ENCODE peak calls at places on chromosomes 13 and 19, in seven cellular contexts. W is H1, T is mesendoderm, Y is neuronal stem cell, G is H9, U is IMR-90, N is mesenchymal stem cell. K is an unnamed sample.

GRCh38 chr19:21568816-21569496 is 63.6 kb downstream of the ZNF429 start:
- DNase-seq in T (no peak), G (no peak), N (no peak), W (no peak), Y (no peak), U (peak), K (peak)

GRCh38 chr19:6868341-6868740 is 19.0 kb upstream of the ADGRE1 start:
- DNase-seq in Y (no peak), N (no peak), G (no peak), T (no peak), U (no peak), W (no peak), K (no peak)

GRCh38 chr13:26695360-26695705 is 65.3 kb downstream of the GPR12 start:
- DNase-seq in Y (no peak), W (no peak), N (no peak), T (no peak), U (no peak), G (no peak), K (no peak)

GRCh38 chr13:99528547-99528946 is 27.3 kb downstream of the TM9SF2 start:
- DNase-seq in G (no peak), U (no peak), W (no peak), N (no peak), T (no peak), Y (no peak), K (no peak)

GRCh38 chr19:17406039-17406886 is 833 bp upstream of the BST2 start:
- DNase-seq in Y (no peak), N (peak), T (no peak), W (no peak), G (peak), U (no peak), K (no peak)

GRCh38 chr19:5627395-5627904 is 4.6 kb downstream of the SAFB start:
- DNase-seq in W (no peak), N (peak), U (peak), T (peak), G (peak), Y (no peak), K (no peak)

GRCh38 chr13:46964789-46965527 is 68.1 kb upstream of the HTR2A start:
- DNase-seq in W (no peak), N (peak), U (peak), T (no peak), Y (no peak), G (no peak), K (no peak)

GRCh38 chr19:6887326-6887725 is at the start of gene ADGRE1:
- DNase-seq in T (no peak), U (no peak), N (no peak), W (no peak), G (no peak), Y (no peak), K (no peak)

GRCh38 chr19:1568320-1569019 is at the start of gene MEX3D:
- DNase-seq in T (peak), U (peak), N (peak), W (peak), G (peak), Y (peak), K (peak)

GRCh38 chr13:102773441-102774209 is at the start of gene TEX30:
- DNase-seq in Y (peak), T (peak), W (peak), G (peak), N (peak), U (peak), K (peak)

GRCh38 chr19:28508666-28509065 is 704.3 kb downstream of the UQCRFS1 start:
- DNase-seq in N (no peak), U (no peak), Y (no peak), T (no peak), G (no peak), W (peak), K (no peak)

GRCh38 chr13:18964942-18965341 is 216.7 kb downstream of the TUBA3C start:
- DNase-seq in G (no peak), W (no peak), T (no peak), U (no peak), Y (no peak), N (no peak), K (no peak)

GRCh38 chr19:14722127-14722526 is 32.3 kb downstream of the ZNF333 start:
- DNase-seq in T (no peak), U (no peak), Y (no peak), W (no peak), G (no peak), N (no peak), K (no peak)

GRCh38 chr13:111904701-111905608 is 162.0 kb upstream of the SOX1 start:
- DNase-seq in U (no peak), T (no peak), Y (no peak), W (peak), G (peak), N (no peak), K (no peak)

GRCh38 chr13:97439196-97439595 is 5.2 kb downstream of the RAP2A start:
- DNase-seq in T (peak), N (no peak), W (no peak), G (no peak), U (no peak), Y (no peak), K (no peak)

GRCh38 chr13:29958476-29958875 is 108.1 kb upstream of the UBL3 start:
- DNase-seq in Y (no peak), G (no peak), T (no peak), N (no peak), W (no peak), U (no peak), K (no peak)

GRCh38 chr13:74066937-74067336 is 67.3 kb downstream of the KLF12 start:
- DNase-seq in U (peak), N (no peak), Y (no peak), G (no peak), T (no peak), W (no peak), K (no peak)

GRCh38 chr13:52921194-52921593 is 72.8 kb upstream of the PCDH8 start:
- DNase-seq in W (no peak), Y (no peak), U (no peak), N (no peak), G (no peak), T (no peak), K (peak)

GRCh38 chr13:101267656-101268055 is 148.7 kb downstream of the NALCN start:
- DNase-seq in Y (no peak), G (no peak), N (no peak), U (no peak), W (no peak), T (no peak), K (no peak)
- H3K4ac ChIP-seq in Y (no peak), G (no peak), N (no peak), U (no peak), W (no peak), T (no peak), K (no peak)

DNA sequence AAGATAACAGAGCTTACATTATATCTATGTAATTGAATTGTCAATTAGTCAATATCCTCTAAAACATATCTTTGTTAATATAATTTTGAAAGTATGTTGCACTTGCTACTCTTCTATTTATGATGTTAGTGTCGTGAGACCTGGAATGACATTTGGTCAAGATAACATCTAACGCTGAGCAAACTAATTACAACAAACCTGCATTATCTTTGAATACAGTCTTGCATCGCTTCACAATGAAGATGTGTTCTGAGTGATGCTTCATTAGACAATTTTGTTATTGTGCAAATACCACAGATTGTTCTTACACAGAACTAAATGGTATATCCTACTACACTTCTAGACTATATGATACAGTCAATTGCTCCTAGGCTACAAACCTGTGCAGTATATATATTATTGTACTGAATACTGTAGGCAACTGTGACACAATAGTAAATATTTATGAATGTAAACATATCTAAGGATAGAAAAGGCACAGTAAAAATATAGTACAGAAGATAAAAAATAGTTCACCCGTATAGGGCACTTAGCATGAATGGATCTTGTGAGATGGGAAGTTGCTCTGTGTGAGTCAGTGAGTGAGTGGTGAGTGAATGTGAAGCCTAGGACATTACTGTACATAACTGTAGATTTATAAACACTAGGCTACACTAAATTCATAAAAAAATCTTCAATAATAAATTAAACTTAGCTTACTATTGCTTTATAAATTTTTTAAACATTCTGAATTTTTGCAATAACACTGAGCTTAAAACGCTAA is 1773.8 kb downstream of the PCDH9 start:
- DNase-seq in W (no peak), N (no peak), G (no peak), Y (no peak), U (peak), T (no peak), K (no peak)
- H3K18ac ChIP-seq in W (no peak), N (no peak), G (no peak), Y (no peak), U (no peak), T (no peak), K (no peak)

GRCh38 chr19:30556230-30556711 is 184.1 kb downstream of the ZNF536 start:
- DNase-seq in U (no peak), G (peak), N (no peak), W (no peak), Y (no peak), T (peak), K (no peak)

GRCh38 chr19:30557212-30557611 is 185.0 kb downstream of the ZNF536 start:
- DNase-seq in Y (no peak), T (no peak), G (no peak), U (no peak), W (no peak), N (no peak), K (no peak)

GRCh38 chr19:30557927-30558557 is 185.9 kb downstream of the ZNF536 start:
- DNase-seq in W (no peak), U (no peak), N (no peak), T (peak), Y (peak), G (no peak), K (no peak)

GRCh38 chr19:30555075-30555787 is 183.0 kb downstream of the ZNF536 start:
- DNase-seq in T (peak), U (no peak), Y (no peak), N (no peak), G (no peak), W (no peak), K (no peak)

GRCh38 chr19:30555788-30556110 is 183.6 kb downstream of the ZNF536 start:
- DNase-seq in W (no peak), Y (no peak), U (no peak), N (no peak), G (no peak), T (no peak), K (no peak)
- H3K4ac ChIP-seq in W (no peak), Y (no peak), U (no peak), N (no peak), G (no peak), T (no peak), K (no peak)

GRCh38 chr13:39461685-39462266 is 141.2 kb downstream of the LHFPL6 start:
- DNase-seq in Y (no peak), U (peak), T (peak), W (no peak), G (no peak), N (no peak), K (peak)

GRCh38 chr13:39468306-39468705 is 134.7 kb downstream of the LHFPL6 start:
- DNase-seq in U (no peak), W (no peak), G (no peak), Y (no peak), N (no peak), T (no peak), K (no peak)

GRCh38 chr13:39462456-39462855 is 140.5 kb downstream of the LHFPL6 start:
- DNase-seq in T (peak), G (no peak), Y (no peak), W (no peak), N (peak), U (no peak), K (peak)

GRCh38 chr13:39463611-39464010 is 139.4 kb downstream of the LHFPL6 start:
- DNase-seq in N (no peak), T (no peak), W (no peak), Y (no peak), G (no peak), U (no peak), K (no peak)

DNA sequence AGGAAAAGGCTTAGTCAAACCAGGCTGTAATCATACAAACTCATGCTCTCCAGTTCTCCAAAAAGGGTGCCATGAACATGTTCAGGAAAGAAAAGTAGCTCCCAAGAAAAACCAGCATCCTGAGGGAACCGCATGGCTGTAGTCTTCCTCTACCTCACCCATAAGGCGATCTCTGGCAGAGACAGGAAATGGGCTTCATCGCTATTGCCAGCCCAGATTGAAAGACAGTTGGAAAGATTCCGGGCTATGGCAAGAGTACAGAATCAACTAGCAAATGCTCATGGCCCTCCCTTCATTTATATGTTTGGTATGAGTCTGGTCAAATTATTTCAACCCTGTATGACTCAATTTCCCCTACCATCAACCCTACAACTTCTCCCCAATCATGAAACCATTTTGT is 140.1 kb downstream of the LHFPL6 start:
- DNase-seq in W (no peak), Y (no peak), N (no peak), T (no peak), U (no peak), G (no peak), K (no peak)
- H3K18ac ChIP-seq in W (peak), Y (no peak), N (peak), T (no peak), U (peak), G (no peak), K (peak)

DNA sequence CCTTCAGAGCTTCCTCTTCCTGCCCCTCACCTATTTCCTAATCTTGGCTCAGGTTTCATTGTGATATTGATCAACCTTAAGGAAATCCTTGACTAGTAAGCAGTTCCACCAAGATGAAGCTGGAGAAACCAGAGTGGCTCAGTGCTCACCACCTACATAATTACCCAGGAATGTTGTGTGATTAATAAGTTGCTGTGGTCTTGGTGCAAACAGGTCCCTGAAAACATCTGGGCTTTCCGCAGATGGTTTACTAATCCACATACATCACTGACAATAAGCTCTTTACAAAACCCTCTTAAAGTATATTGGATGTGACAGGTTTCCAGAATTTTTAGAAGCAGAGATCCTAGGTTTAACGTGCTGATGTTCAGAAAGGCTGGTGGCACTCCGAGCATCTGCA is 8.6 kb upstream of the SERP2 start:
- DNase-seq in W (no peak), U (peak), N (peak), G (no peak), Y (no peak), T (peak), K (no peak)
- H3K4ac ChIP-seq in W (no peak), U (no peak), N (no peak), G (no peak), Y (no peak), T (no peak), K (no peak)

DNA sequence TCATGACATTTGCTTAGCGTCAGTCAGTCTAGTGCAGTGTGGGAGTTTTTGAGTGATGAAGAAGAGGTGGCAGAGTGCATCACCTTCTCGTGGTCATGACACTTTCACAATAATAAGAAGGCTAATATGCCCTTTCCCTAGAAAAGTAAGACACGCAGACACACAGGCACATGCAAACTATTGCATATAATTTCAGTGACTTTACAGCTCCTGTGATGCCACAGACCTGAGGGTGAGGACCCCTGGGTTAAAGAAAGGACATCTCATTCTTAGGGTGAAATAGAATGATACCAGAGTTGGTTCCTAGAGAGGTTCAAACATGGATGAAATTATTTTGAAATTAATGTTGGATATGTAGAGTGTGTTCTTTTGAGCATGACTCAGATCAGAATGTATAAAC is 300.3 kb downstream of the GPC5 start:
- DNase-seq in T (no peak), N (no peak), U (no peak), G (no peak), W (no peak), Y (no peak), K (no peak)
- H3K18ac ChIP-seq in T (no peak), N (no peak), U (no peak), G (no peak), W (no peak), Y (no peak), K (no peak)

DNA sequence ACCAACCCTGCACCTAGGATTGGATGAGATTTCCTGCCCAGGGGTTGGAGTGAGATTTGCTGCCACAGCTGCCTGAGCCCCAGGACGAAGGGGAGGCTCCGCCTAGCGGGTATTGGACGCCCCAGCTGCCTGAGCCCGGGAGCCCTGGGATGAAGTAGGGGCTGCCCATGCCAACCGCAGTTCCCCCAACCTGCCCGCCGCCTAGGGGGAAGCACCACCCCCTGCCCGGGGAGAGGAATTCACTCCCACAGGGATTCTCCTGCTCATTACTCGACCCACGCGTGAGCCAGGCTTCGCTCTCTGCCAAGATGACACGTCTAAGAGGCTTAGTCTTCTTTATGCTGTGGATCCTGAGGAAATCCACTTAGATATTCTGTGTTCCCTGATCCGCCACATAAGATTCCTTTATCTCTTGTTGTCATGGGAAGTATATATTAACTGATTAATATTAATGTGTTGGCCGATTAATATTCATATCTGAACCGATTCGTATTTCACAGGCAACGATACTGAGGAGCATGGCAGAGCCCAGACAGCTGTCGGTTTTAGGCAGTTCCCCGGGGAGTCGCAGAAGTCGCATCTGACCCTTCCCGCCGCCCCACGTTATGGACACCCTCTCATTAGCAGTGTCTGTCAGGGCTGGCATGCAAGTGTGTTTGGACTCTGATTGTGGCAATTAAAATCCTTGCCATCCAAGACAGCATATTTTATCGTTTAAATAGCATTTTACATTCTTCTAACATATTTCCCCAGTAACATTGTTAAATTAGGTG is 44.5 kb upstream of the KCTD15 start:
- DNase-seq in U (no peak), W (no peak), Y (no peak), G (no peak), T (no peak), N (no peak), K (no peak)
- H3K4ac ChIP-seq in U (no peak), W (no peak), Y (no peak), G (no peak), T (no peak), N (no peak), K (no peak)

GRCh38 chr13:110637747-110638146 is 22.4 kb downstream of the NAXD start:
- DNase-seq in G (no peak), Y (no peak), W (no peak), T (no peak), N (no peak), U (no peak), K (no peak)

GRCh38 chr13:110636701-110637201 is 21.4 kb downstream of the NAXD start:
- DNase-seq in N (no peak), T (no peak), U (no peak), Y (no peak), W (no peak), G (no peak), K (no peak)

GRCh38 chr13:110636053-110636475 is 20.7 kb downstream of the NAXD start:
- DNase-seq in Y (no peak), T (no peak), N (no peak), W (no peak), U (no peak), G (no peak), K (no peak)

GRCh38 chr13:110638253-110638652 is 22.9 kb downstream of the NAXD start:
- DNase-seq in N (no peak), T (no peak), G (no peak), U (no peak), Y (no peak), W (no peak), K (no peak)

DNA sequence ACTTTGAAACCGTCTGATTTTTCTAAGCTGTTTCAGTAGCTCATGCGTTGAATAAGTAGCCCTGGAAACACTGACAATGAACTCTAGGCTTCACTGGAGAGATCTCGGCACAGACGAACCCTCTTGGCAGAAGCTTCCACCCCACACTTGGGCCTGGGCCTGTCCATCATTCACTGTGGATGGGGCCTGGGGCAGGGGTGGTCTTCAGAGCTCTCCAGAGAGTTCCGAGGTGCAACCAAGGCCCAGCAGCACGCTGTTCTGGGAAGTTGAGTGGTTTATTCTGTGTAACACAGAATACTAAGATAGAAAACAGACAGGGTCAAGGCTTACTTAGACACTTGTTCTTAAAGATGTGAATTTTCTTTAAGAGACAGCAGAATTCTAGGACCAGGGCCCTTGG is 21.9 kb downstream of the NAXD start:
- DNase-seq in G (no peak), N (no peak), Y (no peak), T (no peak), W (peak), U (no peak), K (no peak)
- H3K18ac ChIP-seq in G (no peak), N (no peak), Y (no peak), T (no peak), W (no peak), U (no peak), K (no peak)

K was measured in trophoblast cell.